ENCODE peak calls at places on chromosome 7, in seven cellular contexts. A is fibroblast of the aortic adventitia, V is PC-3, I is transverse colon, J is fibroblast of pulmonary artery, B is naive B cell, H is non-pigmented ciliary epithelial cell. D is an unnamed sample.

GRCh38 chr7:101817031-101817929 is at the start of gene CUX1:
- DNase-seq in B (peak), V (peak), I (peak), J (no peak), A (no peak), H (no peak), D (peak)

GRCh38 chr7:76054129-76055120 is 6.5 kb downstream of the MDH2 start:
- DNase-seq in A (peak), B (no peak), I (no peak), J (peak), V (peak), H (no peak), D (peak)

GRCh38 chr7:71868797-71869196 is 543.3 kb downstream of the CALN1 start:
- DNase-seq in J (no peak), I (no peak), B (no peak), V (peak), H (peak), A (no peak), D (no peak)

GRCh38 chr7:40546616-40547501 is 412.1 kb downstream of the SUGCT start:
- DNase-seq in I (no peak), J (no peak), A (no peak), V (peak), H (no peak), B (no peak), D (no peak)

GRCh38 chr7:33798671-33799325 is 106.5 kb upstream of the BMPER start:
- DNase-seq in I (no peak), B (no peak), J (no peak), V (no peak), H (no peak), A (no peak), D (no peak)

GRCh38 chr7:128074336-128074735 is 43.1 kb upstream of the LRRC4 start:
- DNase-seq in B (no peak), H (no peak), J (no peak), V (no peak), A (no peak), I (no peak), D (no peak)

GRCh38 chr7:158329686-158330085 is 257.9 kb downstream of the PTPRN2 start:
- DNase-seq in H (no peak), J (no peak), I (no peak), B (no peak), V (no peak), A (no peak), D (no peak)

GRCh38 chr7:8453535-8453934 is 20.1 kb downstream of the NXPH1 start:
- DNase-seq in J (no peak), H (no peak), A (no peak), B (no peak), I (no peak), V (no peak), D (no peak)

GRCh38 chr7:93920496-93921189 is 892 bp upstream of the GNG11 start:
- DNase-seq in B (no peak), A (peak), J (no peak), V (no peak), H (no peak), I (no peak), D (no peak)

GRCh38 chr7:36985866-36986402 is 261.6 kb upstream of the AOAH start:
- DNase-seq in I (no peak), B (no peak), H (no peak), J (no peak), A (no peak), V (no peak), D (no peak)

GRCh38 chr7:78151229-78151628 is 352.7 kb downstream of the PHTF2 start:
- DNase-seq in J (peak), H (no peak), A (peak), I (no peak), V (no peak), B (no peak), D (no peak)

GRCh38 chr7:30521532-30521931 is 16.9 kb upstream of the GGCT start:
- DNase-seq in V (no peak), I (no peak), H (no peak), A (peak), J (peak), B (no peak), D (no peak)

GRCh38 chr7:17719998-17720397 is 220.3 kb downstream of the SNX13 start:
- DNase-seq in A (no peak), J (no peak), I (no peak), V (no peak), B (no peak), H (no peak), D (no peak)

GRCh38 chr7:99997545-99998137 is 17.8 kb upstream of the ZKSCAN1 start:
- DNase-seq in V (no peak), H (no peak), A (peak), I (peak), B (peak), J (peak), D (peak)

GRCh38 chr7:24729365-24730017 is 27.8 kb downstream of the GSDME start:
- DNase-seq in A (no peak), J (peak), H (no peak), V (no peak), I (no peak), B (no peak), D (no peak)

GRCh38 chr7:94431620-94432295 is 37.1 kb downstream of the COL1A2 start:
- DNase-seq in V (no peak), I (no peak), B (no peak), J (peak), H (no peak), A (peak), D (no peak)

GRCh38 chr7:101554584-101555268 is 74.4 kb downstream of the MYL10 start:
- DNase-seq in V (no peak), B (no peak), I (no peak), A (no peak), J (no peak), H (no peak), D (no peak)

GRCh38 chr7:124992881-124993562 is 63.4 kb upstream of the POT1 start:
- DNase-seq in H (peak), B (no peak), V (peak), J (peak), A (peak), I (no peak), D (no peak)

GRCh38 chr7:117173001-117173400 is 149.9 kb downstream of the WNT2 start:
- DNase-seq in B (no peak), V (no peak), J (no peak), I (no peak), H (no peak), A (no peak), D (no peak)

GRCh38 chr7:100087055-100087750 is 1.6 kb upstream of the COPS6 start:
- DNase-seq in I (no peak), V (peak), B (no peak), A (peak), H (peak), J (peak), D (no peak)

GRCh38 chr7:96407427-96407826 is 85.5 kb upstream of the SLC25A13 start:
- DNase-seq in I (no peak), J (no peak), A (no peak), V (peak), H (peak), B (no peak), D (no peak)

GRCh38 chr7:35550831-35551230 is 144.1 kb downstream of the HERPUD2 start:
- DNase-seq in I (no peak), J (no peak), V (no peak), B (no peak), A (no peak), H (no peak), D (no peak)

GRCh38 chr7:84040365-84040764 is 154.2 kb downstream of the SEMA3A start:
- DNase-seq in A (no peak), I (no peak), J (no peak), H (no peak), V (no peak), B (no peak), D (no peak)

GRCh38 chr7:56447864-56448693 is 331.9 kb upstream of the NUPR2 start:
- DNase-seq in I (no peak), A (no peak), V (no peak), H (no peak), B (no peak), J (no peak), D (no peak)

GRCh38 chr7:88357794-88358533 is 51.3 kb upstream of the STEAP4 start:
- DNase-seq in I (no peak), V (peak), J (peak), B (no peak), H (no peak), A (peak), D (no peak)

GRCh38 chr7:124033093-124033806 is 383 bp upstream of the TMEM229A start:
- DNase-seq in B (no peak), I (peak), J (peak), A (peak), H (no peak), V (no peak), D (no peak)

GRCh38 chr7:77867208-77867915 is 68.8 kb downstream of the PHTF2 start:
- DNase-seq in I (no peak), V (peak), A (peak), J (peak), B (no peak), H (no peak), D (no peak)

GRCh38 chr7:47720141-47720906 is 138.4 kb upstream of the TNS3 start:
- DNase-seq in V (no peak), H (peak), A (peak), J (peak), I (peak), B (peak), D (no peak)

GRCh38 chr7:151541709-151542499 is 22.2 kb upstream of the RHEB start:
- DNase-seq in H (no peak), V (no peak), A (no peak), J (no peak), I (no peak), B (no peak), D (no peak)

GRCh38 chr7:4204530-4205165 is 477.4 kb upstream of the FOXK1 start:
- DNase-seq in V (no peak), J (no peak), I (no peak), H (no peak), A (no peak), B (peak), D (no peak)

GRCh38 chr7:75712517-75713361 is 26.0 kb downstream of the HIP1 start:
- DNase-seq in I (no peak), V (no peak), A (no peak), J (no peak), H (no peak), B (no peak), D (no peak)

GRCh38 chr7:75072978-75073282 is 672 bp downstream of the RCC1L start:
- DNase-seq in J (no peak), B (peak), I (no peak), H (no peak), A (no peak), V (no peak), D (no peak)

GRCh38 chr7:45188736-45189135 is 31.1 kb downstream of the RAMP3 start:
- DNase-seq in J (no peak), H (no peak), B (no peak), V (no peak), I (no peak), A (no peak), D (no peak)

GRCh38 chr7:9937944-9938631 is 1035.6 kb upstream of the PHF14 start:
- DNase-seq in J (peak), I (no peak), H (peak), V (peak), A (no peak), B (no peak), D (no peak)

GRCh38 chr7:111568870-111569462 is 6.7 kb upstream of the IMMP2L start:
- DNase-seq in V (no peak), B (no peak), A (no peak), J (no peak), I (no peak), H (no peak), D (no peak)

GRCh38 chr7:66099551-66100407 is 14.9 kb upstream of the CRCP start:
- DNase-seq in J (peak), A (peak), H (no peak), B (no peak), I (peak), V (peak), D (peak)

D was measured in GF-D8.